ENCODE peak calls at places on chromosomes 1 and 21, in ten cellular contexts. C is stomach; B is PC-9; M is brain microvascular endothelial cell; H is heart right ventricle; Q is CD8-positive, alpha-beta T cell; G is right lobe of liver; O is tibial artery; J is left ventricle myocardium inferior; U is dorsolateral prefrontal cortex. X is an unnamed sample.

GRCh38 chr21:46667191-46667734 is 31.8 kb downstream of the PRMT2 start:
- DNase-seq in C (no peak), B (peak; percentile 38), M (peak; percentile 11), H (no peak), Q (no peak), G (no peak), O (no peak), J (no peak), U (no peak), X (no peak)

GRCh38 chr1:32695098-32695904 is 7.3 kb downstream of the SYNC start:
- DNase-seq in C (peak; percentile 90), B (peak; percentile 77), M (peak; percentile 39), H (peak; percentile 73), Q (no peak), G (peak; percentile 70), O (peak; percentile 86), J (peak; percentile 78), U (peak; percentile 28), X (no peak)

GRCh38 chr21:34926784-34927548 is 122.1 kb downstream of the RUNX1 start:
- DNase-seq in C (no peak), B (no peak), M (no peak), H (no peak), Q (no peak), G (no peak), O (no peak), J (no peak), U (no peak), X (no peak)

GRCh38 chr1:57265105-57265504 is 158.8 kb downstream of the DAB1 start:
- DNase-seq in C (no peak), B (no peak), M (no peak), H (no peak), Q (no peak), G (no peak), O (no peak), J (no peak), U (no peak), X (no peak)

GRCh38 chr1:54547601-54548388 is at the start of gene ACOT11:
- DNase-seq in C (peak; percentile 77), B (no peak), M (no peak), H (peak; percentile 85), Q (no peak), G (peak; percentile 40), O (peak; percentile 97), J (peak; percentile 88), U (peak; percentile 84), X (no peak)

GRCh38 chr1:174075245-174075692 is 53.1 kb upstream of the RC3H1 start:
- DNase-seq in C (no peak), B (no peak), M (no peak), H (no peak), Q (no peak), G (no peak), O (no peak), J (no peak), U (no peak), X (no peak)

GRCh38 chr1:234722904-234723588 is 113.1 kb upstream of the IRF2BP2 start:
- DNase-seq in C (peak; percentile 68), B (no peak), M (peak; percentile 88), H (peak; percentile 59), Q (peak; percentile 37), G (peak; percentile 71), O (peak; percentile 91), J (peak; percentile 67), U (peak; percentile 62), X (peak; percentile 65)

GRCh38 chr1:9459784-9460407 is 79.4 kb upstream of the SLC25A33 start:
- DNase-seq in C (no peak), B (no peak), M (no peak), H (no peak), Q (no peak), G (peak; percentile 55), O (no peak), J (no peak), U (no peak), X (no peak)

GRCh38 chr1:50110084-50110615 is 1.4 kb downstream of the ELAVL4 start:
- DNase-seq in C (no peak), B (no peak), M (no peak), H (no peak), Q (no peak), G (no peak), O (no peak), J (no peak), U (no peak), X (no peak)

GRCh38 chr1:17654519-17654918 is 100.6 kb upstream of the ACTL8 start:
- DNase-seq in C (no peak), B (no peak), M (no peak), H (no peak), Q (no peak), G (no peak), O (no peak), J (no peak), U (no peak), X (no peak)

GRCh38 chr1:234970731-234971476 is 157.7 kb downstream of the TOMM20 start:
- DNase-seq in C (peak; percentile 50), B (no peak), M (peak; percentile 97), H (peak; percentile 67), Q (no peak), G (peak; percentile 54), O (peak; percentile 91), J (peak; percentile 78), U (peak; percentile 40), X (peak; percentile 97)

GRCh38 chr1:170134126-170134525 is 11.6 kb upstream of the NTMT2 start:
- DNase-seq in C (no peak), B (no peak), M (no peak), H (no peak), Q (no peak), G (no peak), O (no peak), J (no peak), U (no peak), X (no peak)

GRCh38 chr1:66489146-66489545 is 44.8 kb upstream of the SGIP1 start:
- DNase-seq in C (no peak), B (no peak), M (peak; percentile 32), H (no peak), Q (no peak), G (no peak), O (no peak), J (no peak), U (no peak), X (no peak)

GRCh38 chr1:35136780-35137179 is 56.2 kb downstream of the SFPQ start:
- DNase-seq in C (no peak), B (no peak), M (no peak), H (no peak), Q (no peak), G (no peak), O (no peak), J (no peak), U (no peak), X (no peak)

GRCh38 chr1:18414872-18415447 is 65.8 kb upstream of the KLHDC7A start:
- DNase-seq in C (no peak), B (no peak), M (no peak), H (no peak), Q (no peak), G (no peak), O (peak; percentile 17), J (no peak), U (no peak), X (no peak)

DNA sequence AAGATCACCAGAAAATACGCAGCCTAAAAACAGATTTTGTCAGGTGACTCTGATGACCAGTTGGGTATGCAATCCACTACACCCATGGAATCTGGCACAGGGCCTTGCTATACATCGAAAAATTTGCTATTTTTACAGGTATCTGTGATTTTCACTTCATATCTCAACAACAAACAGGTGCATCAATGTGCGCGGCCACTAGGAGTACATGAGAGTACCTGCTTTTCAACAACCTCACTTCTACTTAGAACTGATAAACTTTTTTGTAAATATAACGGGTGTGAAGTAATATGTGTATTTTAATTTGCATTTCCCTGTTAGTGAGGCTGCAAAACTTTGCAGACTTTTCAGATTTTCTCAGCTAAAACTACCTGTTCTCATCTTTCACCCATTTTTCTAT is 80.8 kb downstream of the SLC45A1 start:
- DNase-seq in C (no peak), B (no peak), M (no peak), H (no peak), Q (no peak), G (no peak), O (no peak), J (no peak), U (no peak), X (no peak)
- TF ChIP-seq CTCF in C (no peak), B (no peak), M (peak; percentile 38), H (no peak), Q (no peak), G (no peak), O (peak; percentile 18), J (peak; percentile 34), U (no peak), X (no peak)

GRCh38 chr21:42475526-42476492 is 20.2 kb downstream of the RSPH1 start:
- DNase-seq in C (peak; percentile 23), B (no peak), M (no peak), H (no peak), Q (no peak), G (no peak), O (peak; percentile 47), J (no peak), U (no peak), X (no peak)
- H3K27ac ChIP-seq in C (no peak overlapping the region), B (no peak overlapping the region), M (no peak overlapping the region), H (no peak overlapping the region), Q (no peak overlapping the region), G (no peak overlapping the region), O (no peak overlapping the region), J (no peak overlapping the region), U (no peak overlapping the region), X (no peak overlapping the region)

GRCh38 chr1:155911156-155912055 is at the start of gene RIT1:
- DNase-seq in C (peak; percentile 92), B (peak; percentile 81), M (peak; percentile 68), H (peak; percentile 89), Q (peak; percentile 80), G (peak; percentile 92), O (peak; percentile 94), J (peak; percentile 89), U (peak; percentile 84), X (no peak)
- TF ChIP-seq CTCF in C (no peak), B (no peak), M (no peak), H (no peak), Q (no peak), G (no peak), O (peak; percentile 47), J (peak; percentile 49), U (no peak), X (peak; percentile 23)

GRCh38 chr1:180440335-180440734 is 62.0 kb downstream of the ACBD6 start:
- DNase-seq in C (no peak), B (no peak), M (no peak), H (no peak), Q (no peak), G (no peak), O (no peak), J (no peak), U (no peak), X (no peak)

GRCh38 chr1:180431683-180432082 is 70.7 kb downstream of the ACBD6 start:
- DNase-seq in C (no peak), B (no peak), M (no peak), H (no peak), Q (no peak), G (no peak), O (no peak), J (no peak), U (no peak), X (no peak)

GRCh38 chr1:180433873-180434272 is 68.5 kb downstream of the ACBD6 start:
- DNase-seq in C (no peak), B (peak; percentile 1), M (no peak), H (no peak), Q (no peak), G (no peak), O (no peak), J (no peak), U (no peak), X (no peak)

DNA sequence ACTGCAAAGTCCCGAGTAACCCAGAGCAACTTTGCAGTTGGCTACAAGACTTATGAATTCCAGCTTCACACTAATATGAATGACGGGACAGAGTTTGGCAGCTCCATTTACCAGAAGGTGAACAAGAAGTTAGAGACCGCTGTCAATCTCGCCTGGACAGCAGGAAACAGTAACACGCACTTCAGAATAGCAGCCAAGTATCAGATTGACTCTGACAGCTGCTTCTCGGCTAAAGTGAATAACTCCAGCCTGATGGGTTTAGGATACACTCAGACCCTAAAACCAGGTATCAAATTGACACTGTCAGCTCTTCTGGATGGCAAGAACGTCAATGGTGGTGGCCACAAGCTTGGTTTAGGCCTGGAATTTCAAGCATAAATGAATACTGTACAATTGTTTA is 66.8 kb downstream of the ACBD6 start:
- DNase-seq in C (no peak), B (no peak), M (no peak), H (no peak), Q (no peak), G (no peak), O (no peak), J (no peak), U (no peak), X (no peak)
- H3K27ac ChIP-seq in C (no peak overlapping the region), B (no peak overlapping the region), M (no peak overlapping the region), H (no peak overlapping the region), Q (no peak overlapping the region), G (no peak overlapping the region), O (no peak overlapping the region), J (no peak overlapping the region), U (no peak overlapping the region), X (no peak overlapping the region)

X was measured in AG04450.